ENCODE peak calls at places on chromosomes 13 and 19, in four cellular contexts. M, D, Y and S are unnamed samples.
A peak's percentile ranks its signal among the peaks of the same experiment; 100 is the strongest.

GRCh38 chr19:55053735-55054134 is 9.2 kb downstream of the RDH13 start:
- DNase-seq in M (no peak), Y (no peak), D (no peak), S (no peak)

GRCh38 chr13:97256343-97256783 is 34.2 kb downstream of the MBNL2 start:
- DNase-seq in M (peak; percentile 64), D (no peak), Y (peak; percentile 85), S (no peak)

GRCh38 chr13:110338441-110339101 is 31.5 kb downstream of the COL4A2 start:
- DNase-seq in D (no peak), M (no peak), Y (no peak), S (no peak)

GRCh38 chr19:16037424-16038195 is 38.7 kb upstream of the TPM4 start:
- DNase-seq in M (no peak), D (peak; percentile 23), Y (no peak), S (no peak)

GRCh38 chr19:41774515-41774980 is 19.2 kb downstream of the CEACAM6 start:
- DNase-seq in D (no peak), M (peak; percentile 57), Y (no peak), S (no peak)

GRCh38 chr13:82356667-82357066 is 1525.6 kb downstream of the SLITRK1 start:
- DNase-seq in M (no peak), D (no peak), Y (no peak), S (no peak)

GRCh38 chr19:40603071-40603718 is 2.0 kb downstream of the LTBP4 start:
- DNase-seq in Y (peak; percentile 28), D (no peak), M (no peak), S (no peak)

GRCh38 chr13:27038323-27038722 is 133.3 kb downstream of the USP12 start:
- DNase-seq in D (no peak), Y (no peak), M (peak; percentile 52), S (no peak)

GRCh38 chr13:31951215-31951678 is 80.3 kb upstream of the FRY start:
- DNase-seq in M (no peak), D (no peak), Y (no peak), S (peak; percentile 89)

GRCh38 chr19:48896191-48896720 is 2.3 kb downstream of the TULP2 start:
- DNase-seq in D (peak; percentile 90), M (no peak), Y (no peak), S (no peak)

GRCh38 chr19:15025237-15025636 is 24.0 kb upstream of the CASP14 start:
- DNase-seq in D (peak; percentile 33), Y (peak; percentile 24), M (peak; percentile 31), S (no peak)

GRCh38 chr13:98847780-98848179 is 95.3 kb upstream of the SLC15A1 start:
- DNase-seq in D (no peak), Y (no peak), M (no peak), S (no peak)
- TF ChIP-seq PBX3 in D (no peak), Y (no peak), M (no peak), S (no peak)

DNA sequence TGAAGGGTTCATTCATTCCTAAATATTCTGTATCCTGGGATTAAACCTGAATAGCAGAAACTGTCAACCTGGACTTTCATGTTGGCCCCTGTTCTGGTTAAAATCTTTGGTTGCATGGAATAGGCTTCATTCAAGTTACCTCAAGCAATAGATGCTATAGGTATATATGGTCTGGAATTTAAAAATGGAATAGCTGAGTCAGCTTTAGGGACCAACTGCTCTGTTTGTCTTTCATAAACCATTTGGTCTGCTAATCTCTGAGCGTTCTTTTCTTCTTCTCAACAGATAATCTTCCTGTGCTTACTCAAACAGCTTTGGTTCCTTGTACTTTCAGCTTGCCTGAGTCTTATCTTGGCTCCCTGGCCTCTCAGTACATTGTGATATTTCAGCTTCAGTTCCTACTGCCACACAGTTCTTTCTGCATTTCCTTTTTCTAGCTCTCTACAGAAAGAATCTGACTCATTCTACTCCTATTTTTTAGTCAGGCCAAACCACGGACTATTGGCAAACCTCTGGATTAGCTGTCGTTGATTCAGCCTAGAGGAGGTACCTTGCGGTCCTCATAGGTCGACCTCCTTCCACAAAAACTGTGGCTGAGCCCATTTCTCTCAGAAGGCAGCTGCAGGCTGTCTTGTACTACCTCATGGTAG is 35.9 kb upstream of the MAB21L1 start:
- DNase-seq in D (no peak), M (no peak), Y (no peak), S (no peak)
- TF ChIP-seq PBX3 in D (peak; percentile 75), M (no peak), Y (no peak), S (no peak)

GRCh38 chr19:46755853-46756543 is 9.7 kb upstream of the STRN4 start:
- DNase-seq in Y (no peak), M (no peak), D (no peak), S (no peak)

GRCh38 chr19:46756544-46756888 is 10.3 kb upstream of the STRN4 start:
- DNase-seq in D (no peak), M (no peak), Y (no peak), S (no peak)

GRCh38 chr19:46759817-46760333 is 13.6 kb upstream of the STRN4 start:
- DNase-seq in D (no peak), M (no peak), Y (no peak), S (no peak)

GRCh38 chr19:46753420-46754155 is 7.3 kb upstream of the STRN4 start:
- DNase-seq in Y (peak; percentile 48), M (peak; percentile 79), D (peak; percentile 77), S (no peak)

DNA sequence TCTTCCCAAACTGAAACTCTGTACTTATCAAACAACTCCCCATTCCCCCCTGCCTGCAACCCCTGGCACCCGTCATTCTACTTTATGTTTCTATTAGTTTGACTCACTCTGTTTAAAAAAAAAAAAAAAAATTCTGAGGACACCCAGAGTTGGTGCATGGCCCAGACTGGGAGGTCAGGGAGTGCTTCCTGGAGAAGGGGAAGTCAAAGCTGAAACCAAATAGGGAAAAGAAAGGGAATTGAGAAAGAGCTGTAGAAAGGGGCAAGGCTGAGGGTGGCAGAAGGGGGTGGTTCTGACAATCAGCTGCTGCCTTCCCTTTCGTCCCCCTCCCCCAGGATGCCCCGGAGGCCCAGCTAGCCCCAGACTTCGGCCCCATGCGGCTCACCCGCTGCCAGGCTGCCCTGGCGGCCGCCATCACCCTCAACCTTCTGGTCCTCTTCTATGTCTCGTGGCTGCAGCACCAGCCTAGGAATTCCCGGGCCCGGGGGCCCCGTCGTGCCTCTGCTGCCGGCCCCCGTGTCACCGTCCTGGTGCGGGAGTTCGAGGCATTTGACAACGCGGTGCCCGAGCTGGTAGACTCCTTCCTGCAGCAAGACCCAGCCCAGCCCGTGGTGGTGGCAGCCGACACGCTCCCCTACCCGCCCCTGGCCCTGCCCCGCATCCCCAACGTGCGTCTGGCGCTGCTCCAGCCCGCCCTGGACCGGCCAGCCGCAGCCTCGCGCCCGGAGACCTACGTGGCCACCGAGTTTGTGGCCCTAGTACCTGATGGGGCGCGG is 9.0 kb upstream of the STRN4 start:
- DNase-seq in M (no peak), Y (no peak), D (no peak), S (no peak)
- TF ChIP-seq PBX3 in M (no peak), Y (no peak), D (no peak), S (no peak)

GRCh38 chr13:113098163-113098732 is 7.3 kb upstream of the F7 start:
- DNase-seq in Y (no peak), M (no peak), D (no peak), S (no peak)
- TF ChIP-seq PBX3 in Y (no peak), M (no peak), D (no peak), S (peak; percentile 30)

DNA sequence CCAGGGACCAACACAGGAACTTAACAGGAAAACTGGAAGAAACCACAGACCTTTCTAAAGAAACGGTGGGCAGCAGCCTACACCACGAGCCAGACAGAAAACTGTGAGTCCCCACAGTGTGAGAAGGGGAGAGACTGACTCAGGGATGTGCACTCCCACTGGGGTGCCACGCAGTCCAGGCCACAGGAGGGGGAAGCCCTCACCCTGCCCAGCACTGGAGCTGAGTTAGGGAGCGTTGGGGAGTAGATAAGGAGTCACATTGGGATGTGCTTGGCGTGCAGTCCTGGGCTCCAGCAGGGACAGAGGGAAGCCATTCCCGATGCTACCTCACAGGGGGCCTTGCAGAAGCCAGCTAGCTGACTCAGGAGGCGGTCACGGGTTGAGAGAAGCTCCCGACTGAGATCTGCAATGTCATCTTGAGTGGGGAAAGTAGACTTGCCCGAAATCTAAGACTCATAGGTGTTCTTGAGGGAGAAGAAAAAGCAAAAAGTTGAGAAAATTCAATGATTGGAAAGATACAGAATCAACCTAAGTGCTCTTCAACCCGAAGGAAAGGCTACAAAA is 17.3 kb downstream of the SIGLEC8 start:
- DNase-seq in Y (no peak), M (no peak), D (no peak), S (no peak)
- TF ChIP-seq PBX3 in Y (no peak), M (no peak), D (no peak), S (no peak)

GRCh38 chr19:10965398-10965797 is 4.6 kb downstream of the SMARCA4 start:
- DNase-seq in D (no peak), M (no peak), Y (no peak), S (no peak)
- TF ChIP-seq PBX3 in D (no peak), M (no peak), Y (no peak), S (no peak)

GRCh38 chr13:43441464-43441863 is 345.3 kb downstream of the ENOX1 start:
- DNase-seq in D (no peak), Y (no peak), M (no peak), S (no peak)

GRCh38 chr13:43441916-43442315 is 344.9 kb downstream of the ENOX1 start:
- DNase-seq in Y (no peak), D (no peak), M (no peak), S (no peak)

GRCh38 chr13:43445651-43446050 is 341.1 kb downstream of the ENOX1 start:
- DNase-seq in Y (no peak), D (no peak), M (no peak), S (no peak)

GRCh38 chr13:43446126-43446525 is 340.6 kb downstream of the ENOX1 start:
- DNase-seq in M (no peak), Y (no peak), D (no peak), S (no peak)

GRCh38 chr13:43444085-43444484 is 342.7 kb downstream of the ENOX1 start:
- DNase-seq in D (no peak), Y (no peak), M (no peak), S (no peak)
- TF ChIP-seq PBX3 in D (no peak), Y (no peak), M (no peak), S (no peak)